ENCODE peak calls at places on chromosome 12, in four cellular contexts. P, B, Z and G are unnamed samples.
A peak's percentile ranks its signal among the peaks of the same experiment; 100 is the strongest.

GRCh38 chr12:65876898-65877721 is 52.8 kb downstream of the HMGA2 start:
- DNase-seq in P (no peak), B (no peak), Z (no peak), G (no peak)

GRCh38 chr12:80936642-80937390 is 918 bp downstream of the LIN7A start:
- DNase-seq in P (no peak), B (no peak), Z (peak; percentile 38), G (no peak)

GRCh38 chr12:111194703-111195051 is 174.2 kb downstream of the PHETA1 start:
- DNase-seq in P (no peak), B (no peak), Z (no peak), G (no peak)

GRCh38 chr12:53956251-53956887 is 1.7 kb downstream of the HOXC12 start:
- DNase-seq in P (no peak), B (no peak), Z (peak; percentile 76), G (no peak)

GRCh38 chr12:389138-390096 is at the start of gene KDM5A:
- DNase-seq in P (peak; percentile 89), B (peak; percentile 73), Z (peak; percentile 95), G (peak; percentile 70)

GRCh38 chr12:53170876-53171724 is 9.4 kb upstream of the ZNF740 start:
- DNase-seq in P (no peak), B (no peak), Z (no peak), G (no peak)

GRCh38 chr12:28793767-28794166 is 355.3 kb upstream of the FAR2 start:
- DNase-seq in P (no peak), B (no peak), Z (no peak), G (no peak)

GRCh38 chr12:92193846-92194245 is 48.2 kb upstream of the BTG1 start:
- DNase-seq in P (no peak), B (no peak), Z (no peak), G (no peak)

GRCh38 chr12:105226219-105226618 is 9.8 kb downstream of the APPL2 start:
- DNase-seq in P (peak; percentile 20), B (no peak), Z (peak; percentile 34), G (peak; percentile 24)

GRCh38 chr12:6860942-6861341 is 6.4 kb upstream of the TPI1 start:
- DNase-seq in P (no peak), B (no peak), Z (no peak), G (no peak)

GRCh38 chr12:120962487-120963054 is 15.8 kb upstream of the HNF1A start:
- DNase-seq in P (no peak), B (no peak), Z (no peak), G (no peak)

GRCh38 chr12:50276912-50277671 is 6.2 kb downstream of the LIMA1 start:
- DNase-seq in P (no peak), B (no peak), Z (no peak), G (no peak)

GRCh38 chr12:88509851-88510250 is 70.4 kb downstream of the KITLG start:
- DNase-seq in P (no peak), B (no peak), Z (no peak), G (no peak)

GRCh38 chr12:107565551-107565950 is 120.0 kb upstream of the PWP1 start:
- DNase-seq in P (no peak), B (no peak), Z (no peak), G (no peak)

GRCh38 chr12:52413202-52413601 is 7.1 kb upstream of the KRT82 start:
- DNase-seq in P (no peak), B (no peak), Z (no peak), G (no peak)

GRCh38 chr12:27236498-27236897 is 7.6 kb upstream of the STK38L start:
- DNase-seq in P (peak; percentile 13), B (no peak), Z (peak; percentile 88), G (no peak)

GRCh38 chr12:116320839-116321238 is 43.3 kb upstream of the MED13L start:
- DNase-seq in P (no peak), B (no peak), Z (no peak), G (no peak)

GRCh38 chr12:117119592-117120198 is 20.5 kb upstream of the TESC start:
- DNase-seq in P (peak; percentile 72), B (no peak), Z (peak; percentile 52), G (peak; percentile 44)

GRCh38 chr12:94783862-94784261 is 133.5 kb upstream of the TMCC3 start:
- DNase-seq in P (no peak), B (no peak), Z (no peak), G (no peak)

GRCh38 chr12:71958993-71959588 is 20.4 kb downstream of the TPH2 start:
- DNase-seq in P (no peak), B (no peak), Z (no peak), G (no peak)

GRCh38 chr12:105995986-105996385 is 142.8 kb downstream of the NUAK1 start:
- DNase-seq in P (no peak), B (no peak), Z (no peak), G (no peak)

GRCh38 chr12:81300454-81300853 is 222.6 kb downstream of the ACSS3 start:
- DNase-seq in P (no peak), B (no peak), Z (no peak), G (no peak)

GRCh38 chr12:124718052-124718451 is 145.6 kb downstream of the SCARB1 start:
- DNase-seq in P (no peak), B (no peak), Z (no peak), G (no peak)

GRCh38 chr12:109645708-109646107 is 67.9 kb upstream of the FAM222A start:
- DNase-seq in P (no peak), B (no peak), Z (no peak), G (no peak)

GRCh38 chr12:130161261-130162231 is 718 bp upstream of the FZD10 start:
- DNase-seq in P (no peak), B (no peak), Z (no peak), G (no peak)

GRCh38 chr12:88643685-88644084 is 63.4 kb upstream of the KITLG start:
- DNase-seq in P (no peak), B (no peak), Z (no peak), G (no peak)

GRCh38 chr12:65306603-65307501 is 28.4 kb downstream of the MSRB3 start:
- DNase-seq in P (peak; percentile 43), B (no peak), Z (peak; percentile 37), G (no peak)

DNA sequence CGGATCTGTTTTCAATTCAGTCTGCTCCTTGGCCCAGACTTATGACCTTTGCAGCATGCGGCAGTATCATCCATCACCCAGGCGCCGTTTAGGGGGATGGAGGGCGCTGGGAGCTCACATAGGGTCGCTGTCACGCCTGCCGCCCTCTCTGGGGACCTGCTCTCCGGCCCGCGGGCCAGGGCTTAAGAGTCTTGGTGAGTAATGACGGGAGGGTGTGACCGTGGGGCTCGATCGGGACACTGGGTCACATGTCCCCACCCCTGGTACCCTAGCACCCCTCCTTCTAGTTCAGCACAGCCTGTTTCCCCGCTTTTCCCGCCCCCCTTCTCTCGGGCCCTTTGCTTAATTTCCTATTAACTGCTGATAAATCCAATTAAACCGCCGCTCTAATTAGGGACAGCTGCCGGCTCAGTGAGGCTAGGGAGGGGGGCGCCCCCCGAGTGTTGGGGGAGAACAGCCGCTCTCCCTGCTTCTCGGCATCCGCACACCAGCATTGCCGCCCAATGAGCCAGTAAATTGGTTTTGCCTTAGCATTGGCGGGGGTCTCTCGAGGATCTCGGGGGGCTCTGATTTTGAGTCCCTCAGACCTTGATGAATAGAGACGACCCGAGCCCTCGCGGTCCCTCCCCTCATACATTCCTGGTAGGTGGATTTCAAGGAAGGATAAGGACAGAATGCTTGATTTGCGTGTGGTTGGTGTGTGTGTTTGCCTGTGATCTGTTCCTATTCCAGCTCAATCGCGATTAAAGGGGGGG is 9.3 kb downstream of the STAC3 start:
- DNase-seq in P (no peak), B (no peak), Z (no peak), G (no peak)
- TF ChIP-seq SPI1 in P (no peak), B (no peak), Z (no peak), G (no peak)

GRCh38 chr12:44863867-44864266 is 12.2 kb downstream of the NELL2 start:
- DNase-seq in P (no peak), B (no peak), Z (no peak), G (no peak)
- TF ChIP-seq SPI1 in P (no peak), B (no peak), Z (no peak), G (no peak)

DNA sequence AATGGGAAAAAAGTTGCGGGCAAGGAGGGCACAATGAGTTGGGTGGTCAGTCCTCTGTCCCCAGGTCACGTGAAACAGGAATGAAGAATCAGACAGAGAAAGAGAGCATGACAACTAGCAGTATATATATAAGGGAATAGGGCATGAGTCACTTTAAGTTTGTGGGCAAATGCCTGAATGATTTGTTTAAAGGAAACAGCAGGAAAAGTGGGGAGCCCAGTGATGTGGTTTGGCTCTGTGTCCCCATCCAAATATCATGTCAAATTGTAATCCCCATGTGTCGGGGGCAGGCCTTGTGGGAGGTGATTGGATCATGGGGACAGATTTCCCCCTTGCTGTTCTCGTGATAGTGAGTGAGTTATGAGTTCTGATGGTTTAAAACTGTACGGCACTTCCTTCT is 195.3 kb upstream of the IGF1 start:
- DNase-seq in P (no peak), B (no peak), Z (no peak), G (no peak)
- TF ChIP-seq SPI1 in P (no peak), B (no peak), Z (no peak), G (no peak)

GRCh38 chr12:5442251-5443006 is 10.5 kb downstream of the NTF3 start:
- DNase-seq in P (peak; percentile 44), B (no peak), Z (peak; percentile 11), G (no peak)
- TF ChIP-seq SPI1 in P (no peak), B (no peak), Z (no peak), G (no peak)

GRCh38 chr12:112418248-112418595 is 525 bp upstream of the PTPN11 start:
- DNase-seq in P (peak; percentile 59), B (no peak), Z (no peak), G (no peak)

GRCh38 chr12:112418596-112419268 is at the start of gene PTPN11:
- DNase-seq in P (peak; percentile 90), B (no peak), Z (peak; percentile 87), G (peak; percentile 75)

GRCh38 chr12:112421363-112421762 is 2.6 kb downstream of the PTPN11 start:
- DNase-seq in P (no peak), B (no peak), Z (no peak), G (no peak)

GRCh38 chr12:112420740-112421139 is 2.0 kb downstream of the PTPN11 start:
- DNase-seq in P (no peak), B (no peak), Z (no peak), G (no peak)

GRCh38 chr12:112419269-112420133 is 754 bp downstream of the PTPN11 start:
- DNase-seq in P (peak; percentile 60), B (no peak), Z (peak; percentile 62), G (no peak)
- TF ChIP-seq SPI1 in P (no peak), B (peak; percentile 2), Z (no peak), G (no peak)

GRCh38 chr12:67649165-67650126 is 901 bp downstream of the DYRK2 start:
- DNase-seq in P (peak; percentile 27), B (no peak), Z (no peak), G (peak; percentile 35)
- TF ChIP-seq SPI1 in P (no peak), B (no peak), Z (no peak), G (no peak)

DNA sequence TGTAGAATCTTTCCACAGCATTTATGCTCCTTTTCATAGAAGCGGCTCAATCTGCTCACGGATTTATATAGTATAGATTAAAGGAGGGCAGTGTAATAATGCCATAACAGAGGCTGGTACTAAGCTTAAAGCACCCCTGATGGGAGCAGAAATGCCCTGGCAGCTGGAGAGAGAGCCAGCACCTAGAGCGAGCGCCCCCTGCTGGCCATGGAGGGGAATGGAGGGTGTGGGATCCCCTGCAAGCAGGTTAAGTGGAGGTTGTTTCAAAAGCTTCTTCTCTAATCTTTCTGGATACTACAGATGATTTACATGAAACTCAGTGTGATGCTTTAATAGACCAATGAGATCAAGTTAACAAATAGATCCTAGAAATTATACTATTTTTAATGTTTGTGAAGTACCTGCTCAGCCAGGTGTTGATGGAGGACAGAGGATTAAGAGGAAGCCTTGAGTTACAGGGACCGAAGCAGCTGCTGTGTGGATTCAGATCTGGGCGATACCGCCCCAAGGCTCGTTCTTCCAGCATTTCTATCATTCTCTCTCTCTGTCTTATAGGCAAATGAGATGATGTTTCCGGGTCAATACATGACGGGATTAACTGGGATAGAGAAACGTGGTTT is 1519.3 kb upstream of the TMEM132C start:
- DNase-seq in P (peak; percentile 67), B (no peak), Z (peak; percentile 43), G (no peak)
- TF ChIP-seq SPI1 in P (no peak), B (no peak), Z (no peak), G (no peak)

GRCh38 chr12:2691001-2691339 is 103.8 kb upstream of the FKBP4 start:
- DNase-seq in P (no peak), B (no peak), Z (peak; percentile 52), G (no peak)
- TF ChIP-seq SPI1 in P (no peak), B (no peak), Z (no peak), G (no peak)